ENCODE peak calls at places on chromosome 10, in eight cellular contexts. H is fibroblast of villous mesenchyme; J is fibroblast of lung; Z is uterus; W is colonic mucosa; U is choroid plexus epithelial cell; R is pancreas; D is CD8-positive, alpha-beta memory T cell. V is an unnamed sample.

GRCh38 chr10:70331486-70332268 is 47.9 kb upstream of the NPFFR1 start:
- DNase-seq in J (peak; percentile 94), H (peak; percentile 96), W (peak; percentile 64), Z (peak; percentile 44), U (peak; percentile 96), R (no peak), D (peak; percentile 54), V (no peak)

GRCh38 chr10:9656386-9656785 is 1361.3 kb upstream of the CELF2 start:
- DNase-seq in U (no peak), W (no peak), D (no peak), J (no peak), R (no peak), Z (no peak), H (no peak), V (no peak)

GRCh38 chr10:124588736-124589451 is 127.3 kb downstream of the LHPP start:
- DNase-seq in Z (peak; percentile 69), J (peak; percentile 49), U (peak; percentile 16), H (peak; percentile 70), W (peak; percentile 82), D (peak; percentile 41), R (peak; percentile 65), V (peak; percentile 74)

GRCh38 chr10:57142925-57143576 is 782.0 kb upstream of the ZWINT start:
- DNase-seq in H (no peak), Z (no peak), D (no peak), W (no peak), R (no peak), U (no peak), J (no peak), V (no peak)

GRCh38 chr10:45040921-45041320 is 40.2 kb downstream of the ZNF22 start:
- DNase-seq in Z (no peak), R (no peak), D (no peak), W (no peak), J (peak; percentile 2), H (peak; percentile 10), U (peak; percentile 70), V (no peak)

GRCh38 chr10:42428534-42428933 is 209.8 kb downstream of the ZNF33B start:
- DNase-seq in R (no peak), D (no peak), J (no peak), H (peak; percentile 12), W (no peak), U (peak; percentile 28), Z (no peak), V (no peak)

GRCh38 chr10:25280076-25280475 is 105.3 kb downstream of the GPR158 start:
- DNase-seq in Z (no peak), R (no peak), D (no peak), U (no peak), W (no peak), J (no peak), H (no peak), V (no peak)

GRCh38 chr10:6036861-6037321 is 25.3 kb downstream of the IL2RA start:
- DNase-seq in U (no peak), D (no peak), J (no peak), Z (no peak), W (peak; percentile 9), R (no peak), H (no peak), V (no peak)

GRCh38 chr10:13684252-13684791 is 97.6 kb downstream of the PRPF18 start:
- DNase-seq in D (no peak), R (no peak), H (peak; percentile 78), J (peak; percentile 85), Z (peak; percentile 44), W (peak; percentile 36), U (peak; percentile 76), V (peak; percentile 48)

GRCh38 chr10:95440756-95441546 is 120.2 kb downstream of the SORBS1 start:
- DNase-seq in H (no peak), R (no peak), Z (no peak), J (peak; percentile 77), U (no peak), D (no peak), W (no peak), V (no peak)

GRCh38 chr10:114043532-114044250 is at the start of gene ADRB1:
- DNase-seq in H (peak; percentile 34), W (peak; percentile 79), R (peak; percentile 93), J (peak; percentile 48), D (peak; percentile 66), Z (peak; percentile 19), U (peak; percentile 33), V (no peak)

GRCh38 chr10:5325076-5325475 is 39.7 kb upstream of the UCN3 start:
- DNase-seq in J (no peak), W (no peak), D (no peak), Z (no peak), R (no peak), U (no peak), H (no peak), V (no peak)

GRCh38 chr10:88408111-88408510 is 175.0 kb downstream of the RNLS start:
- DNase-seq in J (no peak), U (no peak), R (no peak), D (no peak), W (no peak), Z (no peak), H (no peak), V (no peak)

GRCh38 chr10:90917231-90917967 is 3.5 kb downstream of the ANKRD1 start:
- DNase-seq in J (no peak), D (no peak), Z (no peak), U (no peak), W (no peak), H (peak; percentile 21), R (no peak), V (no peak)

GRCh38 chr10:50550291-50550839 is 73.4 kb downstream of the SGMS1 start:
- DNase-seq in H (peak; percentile 85), U (no peak), J (peak; percentile 34), W (peak; percentile 59), D (no peak), Z (no peak), R (no peak), V (no peak)

GRCh38 chr10:27723436-27723835 is 22.2 kb downstream of the MKX start:
- DNase-seq in D (no peak), Z (no peak), U (no peak), H (peak; percentile 19), W (no peak), J (peak; percentile 75), R (no peak), V (no peak)

GRCh38 chr10:6409982-6410694 is 169.9 kb downstream of the PRKCQ start:
- DNase-seq in J (peak; percentile 51), H (peak; percentile 89), U (peak; percentile 83), D (peak; percentile 76), W (peak; percentile 53), Z (no peak), R (no peak), V (peak; percentile 37)

GRCh38 chr10:21402606-21403083 is 122.8 kb downstream of the SKIDA1 start:
- DNase-seq in R (no peak), D (no peak), H (peak; percentile 70), U (peak; percentile 81), J (peak; percentile 56), W (no peak), Z (no peak), V (no peak)

GRCh38 chr10:110408203-110408871 is 89.4 kb upstream of the DUSP5 start:
- DNase-seq in R (no peak), W (no peak), Z (no peak), U (peak; percentile 35), D (no peak), J (peak; percentile 47), H (peak; percentile 51), V (no peak)

GRCh38 chr10:79264942-79265341 is 82.3 kb upstream of the PPIF start:
- DNase-seq in U (no peak), R (no peak), J (no peak), H (peak; percentile 55), Z (no peak), D (no peak), W (no peak), V (no peak)

GRCh38 chr10:90342480-90342879 is 515.4 kb downstream of the HTR7 start:
- DNase-seq in W (no peak), Z (no peak), D (no peak), U (no peak), J (no peak), R (no peak), H (no peak), V (no peak)

DNA sequence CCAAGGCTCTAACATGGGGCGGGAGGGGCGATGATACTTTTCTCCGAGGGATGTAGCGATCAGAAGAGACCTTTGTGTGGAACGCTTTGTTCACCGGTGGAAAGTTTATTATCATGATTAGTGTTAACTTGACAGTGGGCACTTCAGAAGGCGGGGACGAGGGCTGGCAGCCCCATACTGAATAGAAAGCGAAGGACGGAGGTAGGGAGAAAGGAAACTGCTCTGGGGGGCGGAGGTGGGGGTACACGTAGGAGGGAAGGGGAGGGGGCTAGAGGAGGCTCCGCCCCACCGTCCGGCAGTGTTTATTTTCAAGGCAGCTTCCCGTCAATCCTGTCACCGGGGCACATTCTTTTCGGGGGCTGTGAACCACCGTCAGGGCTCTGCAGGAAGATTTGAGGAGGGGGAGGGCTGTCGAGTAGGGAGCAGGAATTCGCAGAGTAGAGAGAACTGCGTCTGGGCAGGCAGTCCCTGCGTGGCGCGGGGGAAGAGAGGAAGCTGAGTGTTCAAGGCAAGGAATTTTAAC is 9.4 kb upstream of the NKX2-3 start:
- DNase-seq in H (no peak), Z (no peak), R (no peak), D (no peak), U (no peak), J (no peak), W (peak; percentile 32), V (no peak)
- H3K4me3 ChIP-seq in H (no peak overlapping the region), Z (no peak overlapping the region), R (no peak overlapping the region), D (no peak overlapping the region), U (no peak overlapping the region), J (no peak overlapping the region), W (peak overlapping the region; percentile 5), V (no peak overlapping the region)

DNA sequence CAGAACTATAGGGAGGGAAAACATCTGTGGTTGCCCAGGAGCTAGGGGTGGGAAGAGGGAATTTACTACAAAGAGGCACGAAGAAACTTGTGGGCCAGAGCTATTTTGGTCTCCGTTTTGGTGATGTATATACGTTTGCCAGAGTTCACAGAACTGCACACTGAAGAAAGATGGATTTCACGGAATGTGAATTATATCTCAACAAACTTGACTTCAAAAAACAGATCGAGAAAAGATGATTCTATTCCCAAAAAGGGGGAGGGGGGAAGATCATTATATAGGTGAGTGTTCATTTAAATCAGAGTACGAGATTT is 337 bp upstream of the AS3MT start:
- DNase-seq in H (no peak), R (no peak), J (no peak), U (no peak), D (no peak), Z (no peak), W (no peak), V (no peak)
- H3K4me3 ChIP-seq in H (peak overlapping the region; percentile 59), R (peak overlapping the region; percentile 18), J (peak overlapping the region; percentile 32), U (peak overlapping the region; percentile 54), D (no peak overlapping the region), Z (peak overlapping the region; percentile 43), W (peak overlapping the region; percentile 39), V (peak overlapping the region; percentile 61)

DNA sequence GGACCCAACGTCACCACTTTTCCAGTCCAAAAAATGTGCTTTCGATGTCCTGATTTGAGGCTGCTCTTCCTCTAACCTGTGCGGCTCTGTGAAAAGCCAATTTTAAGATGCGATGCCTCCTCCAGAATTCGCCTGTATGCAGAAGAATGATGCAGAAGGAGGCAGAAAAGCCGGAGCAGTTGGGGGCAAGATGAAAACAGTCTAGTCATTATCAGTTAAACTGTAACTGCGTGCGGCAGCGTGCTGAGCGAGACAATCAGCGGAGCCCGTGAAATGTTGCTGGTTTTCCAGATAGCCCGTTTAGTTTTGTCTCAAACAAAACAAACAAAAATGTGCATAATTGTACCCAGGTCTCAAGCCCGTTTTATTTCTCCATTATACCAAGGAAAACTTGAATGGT is 137.0 kb upstream of the FGFR2 start:
- DNase-seq in Z (no peak), H (no peak), U (no peak), R (no peak), W (no peak), D (no peak), J (no peak), V (no peak)
- H3K4me3 ChIP-seq in Z (no peak overlapping the region), H (no peak overlapping the region), U (no peak overlapping the region), R (no peak overlapping the region), W (no peak overlapping the region), D (no peak overlapping the region), J (no peak overlapping the region), V (no peak overlapping the region)

GRCh38 chr10:131744356-131744755 is 156.5 kb upstream of the PPP2R2D start:
- DNase-seq in Z (no peak), U (no peak), W (no peak), H (no peak), D (no peak), R (no peak), J (no peak), V (no peak)
- H3K4me3 ChIP-seq in Z (no peak overlapping the region), U (no peak overlapping the region), W (no peak overlapping the region), H (no peak overlapping the region), D (no peak overlapping the region), R (no peak overlapping the region), J (no peak overlapping the region), V (no peak overlapping the region)